ENCODE peak calls at places on chromosomes 1 and 21, in seven cellular contexts. One of them, this sample, is unnamed.

GRCh38 chr1:150813028-150813707 is 5.1 kb upstream of the CTSK start:
- DNase-seq in AG20443: peak
- DNase-seq in HCEC 1CT: peak
- DNase-seq in endothelial cell: peak
- DNase-seq in NCI-H774: peak
- DNase-seq in globus pallidus: peak
- DNase-seq in GM23248: peak
- DNase-seq in this sample: peak

GRCh38 chr1:3019007-3019515 is 2.2 kb upstream of the ACTRT2 start:
- DNase-seq in AG20443: no peak
- DNase-seq in HCEC 1CT: no peak
- DNase-seq in endothelial cell: no peak
- DNase-seq in NCI-H774: no peak
- DNase-seq in globus pallidus: no peak
- DNase-seq in GM23248: no peak
- DNase-seq in this sample: no peak

GRCh38 chr1:200305806-200306205 is 104.0 kb downstream of the ZNF281 start:
- DNase-seq in AG20443: no peak
- DNase-seq in HCEC 1CT: no peak
- DNase-seq in endothelial cell: no peak
- DNase-seq in NCI-H774: no peak
- DNase-seq in globus pallidus: no peak
- DNase-seq in GM23248: no peak
- DNase-seq in this sample: no peak

GRCh38 chr1:22143065-22143514 is at the start of gene WNT4:
- DNase-seq in AG20443: peak
- DNase-seq in HCEC 1CT: no peak
- DNase-seq in endothelial cell: peak
- DNase-seq in NCI-H774: peak
- DNase-seq in globus pallidus: no peak
- DNase-seq in GM23248: peak
- DNase-seq in this sample: no peak

GRCh38 chr1:98827041-98827440 is 165.5 kb downstream of the SNX7 start:
- DNase-seq in AG20443: no peak
- DNase-seq in HCEC 1CT: no peak
- DNase-seq in endothelial cell: no peak
- DNase-seq in NCI-H774: no peak
- DNase-seq in globus pallidus: no peak
- DNase-seq in GM23248: no peak
- DNase-seq in this sample: no peak

GRCh38 chr1:47002211-47002610 is 21.3 kb upstream of the CYP4X1 start:
- DNase-seq in AG20443: no peak
- DNase-seq in HCEC 1CT: no peak
- DNase-seq in endothelial cell: no peak
- DNase-seq in NCI-H774: no peak
- DNase-seq in globus pallidus: no peak
- DNase-seq in GM23248: peak
- DNase-seq in this sample: no peak

GRCh38 chr1:156618853-156619581 is at the start of gene HAPLN2:
- DNase-seq in AG20443: no peak
- DNase-seq in HCEC 1CT: no peak
- DNase-seq in endothelial cell: peak
- DNase-seq in NCI-H774: peak
- DNase-seq in globus pallidus: peak
- DNase-seq in GM23248: peak
- DNase-seq in this sample: no peak

GRCh38 chr1:115781830-115782229 is 13.3 kb upstream of the CASQ2 start:
- DNase-seq in AG20443: no peak
- DNase-seq in HCEC 1CT: no peak
- DNase-seq in endothelial cell: no peak
- DNase-seq in NCI-H774: no peak
- DNase-seq in globus pallidus: no peak
- DNase-seq in GM23248: no peak
- DNase-seq in this sample: no peak

GRCh38 chr1:165253818-165254254 is 102.7 kb downstream of the LMX1A start:
- DNase-seq in AG20443: no peak
- DNase-seq in HCEC 1CT: no peak
- DNase-seq in endothelial cell: no peak
- DNase-seq in NCI-H774: no peak
- DNase-seq in globus pallidus: no peak
- DNase-seq in GM23248: no peak
- DNase-seq in this sample: no peak

GRCh38 chr1:38004284-38005101 is 821 bp downstream of the FHL3 start:
- DNase-seq in AG20443: no peak
- DNase-seq in HCEC 1CT: peak
- DNase-seq in endothelial cell: no peak
- DNase-seq in NCI-H774: no peak
- DNase-seq in globus pallidus: no peak
- DNase-seq in GM23248: peak
- DNase-seq in this sample: no peak

GRCh38 chr1:2212542-2213491 is 15.3 kb upstream of the SKI start:
- DNase-seq in AG20443: peak
- DNase-seq in HCEC 1CT: peak
- DNase-seq in endothelial cell: peak
- DNase-seq in NCI-H774: no peak
- DNase-seq in globus pallidus: peak
- DNase-seq in GM23248: peak
- DNase-seq in this sample: peak

GRCh38 chr1:9539829-9540550 is 725 bp downstream of the SLC25A33 start:
- DNase-seq in AG20443: peak
- DNase-seq in HCEC 1CT: peak
- DNase-seq in endothelial cell: peak
- DNase-seq in NCI-H774: no peak
- DNase-seq in globus pallidus: peak
- DNase-seq in GM23248: peak
- DNase-seq in this sample: peak

GRCh38 chr1:1889847-1890505 is 911 bp downstream of the GNB1 start:
- DNase-seq in AG20443: peak
- DNase-seq in HCEC 1CT: peak
- DNase-seq in endothelial cell: peak
- DNase-seq in NCI-H774: no peak
- DNase-seq in globus pallidus: peak
- DNase-seq in GM23248: peak
- DNase-seq in this sample: no peak

GRCh38 chr21:29091032-29091431 is 17.6 kb upstream of the CCT8 start:
- DNase-seq in AG20443: peak
- DNase-seq in HCEC 1CT: peak
- DNase-seq in endothelial cell: no peak
- DNase-seq in NCI-H774: no peak
- DNase-seq in globus pallidus: no peak
- DNase-seq in GM23248: peak
- DNase-seq in this sample: peak

GRCh38 chr1:19639999-19640362 is 4.1 kb upstream of the NBL1 start:
- DNase-seq in AG20443: no peak
- DNase-seq in HCEC 1CT: peak
- DNase-seq in endothelial cell: no peak
- DNase-seq in NCI-H774: no peak
- DNase-seq in globus pallidus: no peak
- DNase-seq in GM23248: peak
- DNase-seq in this sample: no peak

GRCh38 chr1:183206538-183207117 is 20.6 kb downstream of the LAMC2 start:
- DNase-seq in AG20443: no peak
- DNase-seq in HCEC 1CT: no peak
- DNase-seq in endothelial cell: no peak
- DNase-seq in NCI-H774: no peak
- DNase-seq in globus pallidus: no peak
- DNase-seq in GM23248: no peak
- DNase-seq in this sample: no peak

GRCh38 chr1:197671920-197672319 is 103.4 kb downstream of the DENND1B start:
- DNase-seq in AG20443: no peak
- DNase-seq in HCEC 1CT: no peak
- DNase-seq in endothelial cell: no peak
- DNase-seq in NCI-H774: no peak
- DNase-seq in globus pallidus: no peak
- DNase-seq in GM23248: no peak
- DNase-seq in this sample: no peak

GRCh38 chr1:231091853-231092301 is 51.8 kb upstream of the FAM89A start:
- DNase-seq in AG20443: peak
- DNase-seq in HCEC 1CT: peak
- DNase-seq in endothelial cell: peak
- DNase-seq in NCI-H774: peak
- DNase-seq in globus pallidus: no peak
- DNase-seq in GM23248: peak
- DNase-seq in this sample: peak

GRCh38 chr21:24590261-24590660 is 1017.0 kb downstream of the MRPL39 start:
- DNase-seq in AG20443: no peak
- DNase-seq in HCEC 1CT: no peak
- DNase-seq in endothelial cell: no peak
- DNase-seq in NCI-H774: no peak
- DNase-seq in globus pallidus: no peak
- DNase-seq in GM23248: no peak
- DNase-seq in this sample: no peak

GRCh38 chr21:34570315-34570714 is 44.6 kb downstream of the RCAN1 start:
- DNase-seq in AG20443: no peak
- DNase-seq in HCEC 1CT: no peak
- DNase-seq in endothelial cell: no peak
- DNase-seq in NCI-H774: no peak
- DNase-seq in globus pallidus: no peak
- DNase-seq in GM23248: no peak
- DNase-seq in this sample: peak

GRCh38 chr1:10980841-10981727 is 31.4 kb upstream of the TARDBP start:
- DNase-seq in AG20443: peak
- DNase-seq in HCEC 1CT: no peak
- DNase-seq in endothelial cell: no peak
- DNase-seq in NCI-H774: no peak
- DNase-seq in globus pallidus: peak
- DNase-seq in GM23248: peak
- DNase-seq in this sample: peak

GRCh38 chr1:116292929-116293725 is 79.9 kb upstream of the ATP1A1 start:
- DNase-seq in AG20443: no peak
- DNase-seq in HCEC 1CT: no peak
- DNase-seq in endothelial cell: no peak
- DNase-seq in NCI-H774: peak
- DNase-seq in globus pallidus: no peak
- DNase-seq in GM23248: no peak
- DNase-seq in this sample: no peak

GRCh38 chr1:177315270-177315669 is 144.5 kb downstream of the BRINP2 start:
- DNase-seq in AG20443: no peak
- DNase-seq in HCEC 1CT: no peak
- DNase-seq in endothelial cell: no peak
- DNase-seq in NCI-H774: no peak
- DNase-seq in globus pallidus: no peak
- DNase-seq in GM23248: peak
- DNase-seq in this sample: no peak

GRCh38 chr1:187415065-187415464 is 586.3 kb downstream of the PLA2G4A start:
- DNase-seq in AG20443: no peak
- DNase-seq in HCEC 1CT: peak
- DNase-seq in endothelial cell: no peak
- DNase-seq in NCI-H774: no peak
- DNase-seq in globus pallidus: no peak
- DNase-seq in GM23248: no peak
- DNase-seq in this sample: no peak

GRCh38 chr1:29236743-29236992 is 346 bp downstream of the PTPRU start:
- DNase-seq in AG20443: peak
- DNase-seq in HCEC 1CT: no peak
- DNase-seq in endothelial cell: no peak
- DNase-seq in NCI-H774: no peak
- DNase-seq in globus pallidus: no peak
- DNase-seq in GM23248: no peak
- DNase-seq in this sample: no peak

GRCh38 chr1:164803366-164803765 is 244.4 kb downstream of the PBX1 start:
- DNase-seq in AG20443: no peak
- DNase-seq in HCEC 1CT: no peak
- DNase-seq in endothelial cell: no peak
- DNase-seq in NCI-H774: no peak
- DNase-seq in globus pallidus: no peak
- DNase-seq in GM23248: no peak
- DNase-seq in this sample: peak

GRCh38 chr1:221704291-221704690 is 37.6 kb downstream of the DUSP10 start:
- DNase-seq in AG20443: peak
- DNase-seq in HCEC 1CT: no peak
- DNase-seq in endothelial cell: no peak
- DNase-seq in NCI-H774: no peak
- DNase-seq in globus pallidus: no peak
- DNase-seq in GM23248: peak
- DNase-seq in this sample: no peak

GRCh38 chr1:224331326-224331725 is 1.4 kb upstream of the NVL start:
- DNase-seq in AG20443: no peak
- DNase-seq in HCEC 1CT: no peak
- DNase-seq in endothelial cell: no peak
- DNase-seq in NCI-H774: no peak
- DNase-seq in globus pallidus: no peak
- DNase-seq in GM23248: no peak
- DNase-seq in this sample: no peak

This sample was measured in foreskin melanocyte.